ENCODE peak calls at places on chromosomes 12 and 14, in eight cellular contexts. H is A549; N is activated T-helper 2 cell treated with anti-CD3 and anti-CD28 coated beads, Interferon-gamma antibody, Interleukin-2, Interleukin-4, amounts not matched to agents 10 μg/mL and 5 μg/mL and 100 μg/mL, durations not matched to agents 14 hours and 24 hours and 36 hours; T is hypothalamus; U is C1 segment of cervical spinal cord; B is NCI-H82; X is NCI-H1105 treated with DMSO at 0.1 percent for 48 hours; D is endothelial cell. A is an unnamed sample.

GRCh38 chr12:47736877-47737676 is 11.8 kb upstream of the ENDOU start:
- DNase-seq in B (peak; percentile 27), H (no peak), N (no peak), X (no peak), T (peak; percentile 89), D (no peak), U (peak; percentile 87), A (peak; percentile 87)

GRCh38 chr12:65741662-65742480 is 82.4 kb upstream of the HMGA2 start:
- DNase-seq in D (peak; percentile 80), H (peak; percentile 38), T (no peak), B (peak; percentile 86), X (no peak), N (no peak), U (no peak), A (no peak)

GRCh38 chr14:68569970-68570409 is 222.9 kb downstream of the ZFP36L1 start:
- DNase-seq in T (no peak), D (no peak), B (no peak), H (no peak), N (no peak), X (no peak), U (no peak), A (no peak)

GRCh38 chr14:38751459-38751858 is 351.6 kb downstream of the SEC23A start:
- DNase-seq in N (no peak), D (no peak), H (no peak), X (no peak), T (no peak), B (no peak), U (no peak), A (no peak)

GRCh38 chr12:100460702-100461101 is 13.0 kb upstream of the NR1H4 start:
- DNase-seq in X (no peak), N (no peak), B (no peak), U (no peak), H (no peak), T (no peak), D (no peak), A (no peak)

GRCh38 chr14:64536488-64537245 is 3.9 kb upstream of the HSPA2 start:
- DNase-seq in X (no peak), H (no peak), B (no peak), D (no peak), U (no peak), N (no peak), T (no peak), A (no peak)

GRCh38 chr14:74585406-74586335 is 26.4 kb downstream of the LTBP2 start:
- DNase-seq in D (no peak), H (no peak), N (no peak), U (no peak), B (no peak), X (no peak), T (no peak), A (no peak)

GRCh38 chr14:69980457-69981414 is 101.5 kb downstream of the SMOC1 start:
- DNase-seq in X (peak; percentile 69), N (no peak), H (no peak), D (no peak), U (peak; percentile 53), T (peak; percentile 70), B (no peak), A (peak; percentile 92)

GRCh38 chr12:57630891-57631433 is 2.0 kb downstream of the B4GALNT1 start:
- DNase-seq in U (no peak), D (no peak), H (no peak), B (no peak), X (no peak), T (no peak), N (no peak), A (no peak)

GRCh38 chr12:65592416-65592815 is 231.9 kb upstream of the HMGA2 start:
- DNase-seq in X (no peak), U (no peak), D (no peak), T (no peak), N (no peak), B (no peak), H (no peak), A (no peak)

GRCh38 chr14:23385840-23386657 is 9.2 kb downstream of the CMTM5 start:
- DNase-seq in B (no peak), D (no peak), T (no peak), X (no peak), N (no peak), H (no peak), U (no peak), A (no peak)

GRCh38 chr12:63103489-63104131 is 47.4 kb downstream of the AVPR1A start:
- DNase-seq in D (peak; percentile 20), H (peak; percentile 25), B (peak; percentile 33), U (no peak), N (no peak), X (peak; percentile 58), T (no peak), A (peak; percentile 35)

GRCh38 chr14:60195179-60195810 is 30.1 kb upstream of the DHRS7 start:
- DNase-seq in N (no peak), B (no peak), X (peak; percentile 26), H (no peak), U (no peak), T (no peak), D (no peak), A (no peak)

GRCh38 chr12:61095131-61095530 is 1165.1 kb upstream of the USP15 start:
- DNase-seq in U (no peak), B (no peak), T (no peak), N (no peak), H (no peak), X (no peak), D (no peak), A (no peak)

GRCh38 chr12:70661762-70662161 is 24.5 kb upstream of the PTPRB start:
- DNase-seq in D (no peak), B (no peak), T (no peak), N (no peak), X (no peak), H (no peak), U (no peak), A (no peak)

GRCh38 chr12:103821773-103822172 is 19.3 kb downstream of the NT5DC3 start:
- DNase-seq in U (no peak), X (no peak), B (no peak), D (no peak), T (no peak), H (no peak), N (no peak), A (no peak)

GRCh38 chr12:129193263-129193871 is 340.1 kb downstream of the GLT1D1 start:
- DNase-seq in X (no peak), U (no peak), H (peak; percentile 9), T (no peak), B (peak; percentile 58), D (no peak), N (no peak), A (no peak)